ENCODE peak calls at places on chromosomes 2 and 18, in seven cellular contexts. H, C, F, I, A, Q and Y are unnamed samples.
A peak's percentile ranks its signal among the peaks of the same experiment; 100 is the strongest.

GRCh38 chr2:241659150-241659739 is 21.8 kb downstream of the ATG4B start:
- DNase-seq in H (no peak), C (no peak), F (no peak), I (peak; percentile 87), A (peak; percentile 79), Q (peak; percentile 67), Y (peak; percentile 77)

GRCh38 chr18:12460874-12461273 is 53.1 kb downstream of the PRELID3A start:
- DNase-seq in H (no peak), C (peak; percentile 20), F (no peak), I (peak; percentile 95), A (no peak), Q (peak; percentile 63), Y (no peak)

GRCh38 chr2:28662468-28663095 is 89.0 kb upstream of the PPP1CB start:
- DNase-seq in H (no peak), C (no peak), F (no peak), I (peak; percentile 47), A (peak; percentile 70), Q (peak; percentile 67), Y (no peak)

GRCh38 chr2:160282063-160282580 is 82.0 kb upstream of the ITGB6 start:
- DNase-seq in H (no peak), C (no peak), F (no peak), I (no peak), A (no peak), Q (no peak), Y (no peak)

GRCh38 chr2:45069711-45070664 is 60.7 kb upstream of the SIX2 start:
- DNase-seq in H (no peak), C (no peak), F (no peak), I (no peak), A (no peak), Q (no peak), Y (no peak)

GRCh38 chr2:216339456-216340279 is 32.6 kb downstream of the MARCHF4 start:
- DNase-seq in H (no peak), C (no peak), F (no peak), I (peak; percentile 63), A (peak; percentile 69), Q (peak; percentile 15), Y (peak; percentile 71)

GRCh38 chr2:37571571-37572136 is 99.8 kb downstream of the CDC42EP3 start:
- DNase-seq in H (no peak), C (no peak), F (no peak), I (no peak), A (no peak), Q (no peak), Y (no peak)

GRCh38 chr2:210169871-210170441 is 1.3 kb downstream of the KANSL1L start:
- DNase-seq in H (no peak), C (no peak), F (peak; percentile 58), I (peak; percentile 64), A (peak; percentile 22), Q (no peak), Y (peak; percentile 40)

GRCh38 chr2:215617060-215617824 is 181.4 kb upstream of the FN1 start:
- DNase-seq in H (no peak), C (no peak), F (no peak), I (no peak), A (no peak), Q (no peak), Y (no peak)

GRCh38 chr18:74497778-74498177 is 1.6 kb downstream of the CNDP2 start:
- DNase-seq in H (no peak), C (no peak), F (no peak), I (no peak), A (no peak), Q (no peak), Y (no peak)

GRCh38 chr18:42931501-42931900 is 184.0 kb downstream of the RIT2 start:
- DNase-seq in H (no peak), C (peak; percentile 63), F (no peak), I (peak; percentile 18), A (peak; percentile 61), Q (no peak), Y (peak; percentile 68)

GRCh38 chr18:62607302-62607701 is 84.5 kb downstream of the ZCCHC2 start:
- DNase-seq in H (no peak), C (no peak), F (no peak), I (no peak), A (no peak), Q (no peak), Y (no peak)

GRCh38 chr2:52749764-52750163 is 1017.8 kb upstream of the CHAC2 start:
- DNase-seq in H (no peak), C (no peak), F (no peak), I (no peak), A (no peak), Q (no peak), Y (no peak)

GRCh38 chr2:136019825-136020224 is 34.4 kb upstream of the DARS1 start:
- DNase-seq in H (no peak), C (no peak), F (no peak), I (no peak), A (no peak), Q (no peak), Y (no peak)

GRCh38 chr2:24164416-24164973 is 10.4 kb upstream of the FAM228A start:
- DNase-seq in H (no peak), C (no peak), F (peak; percentile 59), I (peak; percentile 46), A (peak; percentile 42), Q (no peak), Y (no peak)

GRCh38 chr2:71256421-71256820 is 29.5 kb upstream of the PAIP2B start:
- DNase-seq in H (no peak), C (no peak), F (no peak), I (no peak), A (no peak), Q (no peak), Y (no peak)

GRCh38 chr2:226031078-226031937 is 631.8 kb downstream of the NYAP2 start:
- DNase-seq in H (no peak), C (no peak), F (peak; percentile 73), I (no peak), A (peak; percentile 85), Q (peak; percentile 57), Y (peak; percentile 68)

GRCh38 chr2:236679906-236680305 is 110.3 kb downstream of the ACKR3 start:
- DNase-seq in H (peak; percentile 68), C (no peak), F (no peak), I (no peak), A (no peak), Q (no peak), Y (peak; percentile 26)

GRCh38 chr2:237896507-237896892 is 37.1 kb downstream of the RAMP1 start:
- DNase-seq in H (no peak), C (no peak), F (no peak), I (no peak), A (no peak), Q (no peak), Y (no peak)